ENCODE peak calls at places on chromosomes 16 and 17, in four cellular contexts. Q is K562, X is WTC11, K is HepG2. S is an unnamed sample.

GRCh38 chr16:83912152-83912948 is 13.4 kb downstream of the MLYCD start:
- DNase-seq in Q (no peak), X (no peak), K (no peak), S (no peak)

GRCh38 chr16:15539197-15539596 is 103.8 kb downstream of the MARF1 start:
- DNase-seq in Q (peak; percentile 89), X (peak; percentile 81), K (peak; percentile 49), S (peak; percentile 43)

GRCh38 chr17:80838381-80839345 is 153.0 kb upstream of the CHMP6 start:
- DNase-seq in Q (no peak), X (no peak), K (no peak), S (no peak)

GRCh38 chr16:26118575-26118974 is 426.8 kb downstream of the HS3ST4 start:
- DNase-seq in Q (no peak), X (peak; percentile 17), K (no peak), S (no peak)

GRCh38 chr16:85157372-85157771 is 45.1 kb upstream of the CIBAR2 start:
- DNase-seq in Q (no peak), X (no peak), K (no peak), S (no peak)

GRCh38 chr17:50721194-50722010 is 2.0 kb downstream of the LUC7L3 start:
- DNase-seq in Q (peak; percentile 47), X (no peak), K (no peak), S (no peak)

GRCh38 chr16:49456763-49457162 is 83.2 kb downstream of the C16orf78 start:
- DNase-seq in Q (no peak), X (no peak), K (no peak), S (no peak)

GRCh38 chr16:85395207-85395912 is 217.8 kb upstream of the GSE1 start:
- DNase-seq in Q (peak; percentile 83), X (peak; percentile 11), K (peak; percentile 37), S (peak; percentile 92)

GRCh38 chr16:8649829-8650554 is 24.4 kb upstream of the ABAT start:
- DNase-seq in Q (no peak), X (no peak), K (peak; percentile 29), S (no peak)

GRCh38 chr17:78766225-78766624 is 15.8 kb downstream of the CYTH1 start:
- DNase-seq in Q (no peak), X (no peak), K (no peak), S (no peak)

GRCh38 chr17:76826290-76827138 is 41.7 kb upstream of the MGAT5B start:
- DNase-seq in Q (no peak), X (no peak), K (no peak), S (no peak)

GRCh38 chr17:82241183-82241925 is 12.5 kb downstream of the SLC16A3 start:
- DNase-seq in Q (no peak), X (no peak), K (peak; percentile 78), S (no peak)

GRCh38 chr16:66947302-66948033 is 12.2 kb downstream of the CES2 start:
- DNase-seq in Q (peak; percentile 89), X (peak; percentile 91), K (peak; percentile 89), S (peak; percentile 81)

GRCh38 chr16:72832640-72833039 is 215.3 kb downstream of the ZFHX3 start:
- DNase-seq in Q (peak; percentile 74), X (peak; percentile 93), K (peak; percentile 55), S (no peak)

GRCh38 chr17:82592751-82593589 is 55.3 kb downstream of the WDR45B start:
- DNase-seq in Q (no peak), X (peak; percentile 51), K (peak; percentile 87), S (peak; percentile 70)

GRCh38 chr16:11977206-11978041 is 890 bp downstream of the SNX29 start:
- DNase-seq in Q (peak; percentile 49), X (no peak), K (no peak), S (peak; percentile 15)

GRCh38 chr17:50372222-50372621 is 762 bp downstream of the MRPL27 start:
- DNase-seq in Q (peak; percentile 46), X (no peak), K (no peak), S (no peak)

GRCh38 chr17:47072881-47073280 is 93.8 kb upstream of the RPRML start:
- DNase-seq in Q (no peak), X (no peak), K (no peak), S (no peak)

GRCh38 chr16:4309833-4310266 is 6.0 kb upstream of the GLIS2 start:
- DNase-seq in Q (no peak), X (peak; percentile 92), K (peak; percentile 67), S (peak; percentile 61)

GRCh38 chr16:49921791-49922456 is 66.0 kb upstream of the ZNF423 start:
- DNase-seq in Q (peak; percentile 69), X (peak; percentile 87), K (peak; percentile 63), S (peak; percentile 51)

GRCh38 chr17:67779098-67779672 is 46.1 kb upstream of the BPTF start:
- DNase-seq in Q (peak; percentile 78), X (peak; percentile 73), K (peak; percentile 74), S (peak; percentile 48)

GRCh38 chr17:80717661-80718060 is 173.0 kb downstream of the RPTOR start:
- DNase-seq in Q (no peak), X (no peak), K (no peak), S (no peak)

GRCh38 chr17:17437461-17437860 is 39.3 kb upstream of the MED9 start:
- DNase-seq in Q (no peak), X (no peak), K (no peak), S (no peak)

GRCh38 chr16:75420987-75421819 is 12.1 kb downstream of the CFDP1 start:
- DNase-seq in Q (peak; percentile 85), X (peak; percentile 86), K (peak; percentile 73), S (no peak)

GRCh38 chr16:78390070-78390469 is 290.6 kb downstream of the WWOX start:
- DNase-seq in Q (no peak), X (no peak), K (no peak), S (no peak)

GRCh38 chr17:83196973-83197880 is 117.8 kb downstream of the METRNL start:
- DNase-seq in Q (no peak), X (no peak), K (no peak), S (no peak)

GRCh38 chr16:64182985-64183384 is 938.9 kb downstream of the CDH11 start:
- DNase-seq in Q (no peak), X (no peak), K (no peak), S (no peak)

GRCh38 chr17:42655528-42655927 is 3.6 kb upstream of the TUBG2 start:
- DNase-seq in Q (no peak), X (no peak), K (no peak), S (no peak)

GRCh38 chr17:36641331-36641876 is 40.0 kb downstream of the MRM1 start:
- DNase-seq in Q (no peak), X (peak; percentile 58), K (no peak), S (no peak)

GRCh38 chr16:50519001-50519400 is 29.2 kb upstream of the NKD1 start:
- DNase-seq in Q (no peak), X (no peak), K (no peak), S (no peak)

GRCh38 chr16:81641403-81642106 is 137.5 kb upstream of the PLCG2 start:
- DNase-seq in Q (no peak), X (peak; percentile 43), K (no peak), S (no peak)

GRCh38 chr17:81957691-81958432 is 3.1 kb downstream of the NOTUM start:
- DNase-seq in Q (no peak), X (no peak), K (no peak), S (no peak)

GRCh38 chr16:54873081-54873480 is 57.6 kb upstream of the IRX5 start:
- DNase-seq in Q (no peak), X (no peak), K (no peak), S (no peak)

GRCh38 chr17:43745541-43745940 is 13.1 kb downstream of the SOST start:
- DNase-seq in Q (no peak), X (peak; percentile 21), K (no peak), S (no peak)
- TF ChIP-seq ATF3 in Q (no peak), X (no peak), K (no peak), S (no peak)

DNA sequence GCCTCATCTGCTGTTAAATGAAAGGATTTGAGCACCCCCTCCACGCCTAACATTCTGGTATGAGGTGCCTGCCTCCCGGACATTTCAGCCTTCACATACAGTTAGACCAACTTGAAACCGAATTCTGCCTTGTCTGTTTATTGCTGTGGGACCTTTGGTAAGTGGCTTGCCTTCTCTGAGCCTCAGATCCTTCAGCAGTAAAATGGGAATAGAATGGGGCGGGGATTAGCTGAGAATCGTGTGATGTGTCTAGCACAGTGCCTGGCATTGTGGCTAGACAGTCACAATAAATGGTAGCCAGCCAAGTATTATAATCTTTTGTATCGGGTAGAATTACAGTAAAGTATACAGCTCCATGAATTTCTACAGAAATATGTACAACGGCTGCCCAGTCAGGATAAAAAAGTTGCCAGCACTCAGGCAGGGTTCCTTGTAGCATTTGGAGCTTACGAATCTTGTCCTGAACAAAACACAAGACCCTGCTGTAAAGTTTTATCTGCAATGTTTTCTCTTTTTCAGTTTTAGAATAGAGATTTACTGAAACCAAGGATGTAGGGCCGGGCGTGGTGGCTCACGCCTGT is 781 bp downstream of the TMC7 start:
- DNase-seq in Q (no peak), X (no peak), K (no peak), S (no peak)
- TF ChIP-seq MAX in Q (no peak), X (no peak), K (no peak), S (no peak)

GRCh38 chr17:41339571-41340169 is 11.0 kb downstream of the KRT33A start:
- DNase-seq in Q (no peak), X (no peak), K (no peak), S (no peak)
- TF ChIP-seq ATF3 in Q (no peak), X (no peak), K (no peak), S (no peak)

GRCh38 chr16:1152123-1152638 is 725 bp upstream of the CACNA1H start:
- DNase-seq in Q (peak; percentile 31), X (peak; percentile 54), K (no peak), S (no peak)
- TF ChIP-seq MAX in Q (no peak), X (no peak), K (no peak), S (no peak)

GRCh38 chr17:45257115-45257514 is 4.8 kb downstream of the SPATA32 start:
- DNase-seq in Q (no peak), X (no peak), K (no peak), S (no peak)

GRCh38 chr17:45260204-45260783 is 1.6 kb downstream of the SPATA32 start:
- DNase-seq in Q (no peak), X (no peak), K (no peak), S (no peak)

GRCh38 chr17:45255358-45255757 is 6.5 kb downstream of the SPATA32 start:
- DNase-seq in Q (no peak), X (no peak), K (no peak), S (no peak)

GRCh38 chr17:45253879-45254278 is 8.0 kb downstream of the SPATA32 start:
- DNase-seq in Q (peak; percentile 46), X (no peak), K (no peak), S (no peak)

GRCh38 chr17:45256114-45256966 is 5.6 kb downstream of the SPATA32 start:
- DNase-seq in Q (peak; percentile 27), X (no peak), K (no peak), S (no peak)
- TF ChIP-seq ATF3 in Q (no peak), X (no peak), K (no peak), S (no peak)

DNA sequence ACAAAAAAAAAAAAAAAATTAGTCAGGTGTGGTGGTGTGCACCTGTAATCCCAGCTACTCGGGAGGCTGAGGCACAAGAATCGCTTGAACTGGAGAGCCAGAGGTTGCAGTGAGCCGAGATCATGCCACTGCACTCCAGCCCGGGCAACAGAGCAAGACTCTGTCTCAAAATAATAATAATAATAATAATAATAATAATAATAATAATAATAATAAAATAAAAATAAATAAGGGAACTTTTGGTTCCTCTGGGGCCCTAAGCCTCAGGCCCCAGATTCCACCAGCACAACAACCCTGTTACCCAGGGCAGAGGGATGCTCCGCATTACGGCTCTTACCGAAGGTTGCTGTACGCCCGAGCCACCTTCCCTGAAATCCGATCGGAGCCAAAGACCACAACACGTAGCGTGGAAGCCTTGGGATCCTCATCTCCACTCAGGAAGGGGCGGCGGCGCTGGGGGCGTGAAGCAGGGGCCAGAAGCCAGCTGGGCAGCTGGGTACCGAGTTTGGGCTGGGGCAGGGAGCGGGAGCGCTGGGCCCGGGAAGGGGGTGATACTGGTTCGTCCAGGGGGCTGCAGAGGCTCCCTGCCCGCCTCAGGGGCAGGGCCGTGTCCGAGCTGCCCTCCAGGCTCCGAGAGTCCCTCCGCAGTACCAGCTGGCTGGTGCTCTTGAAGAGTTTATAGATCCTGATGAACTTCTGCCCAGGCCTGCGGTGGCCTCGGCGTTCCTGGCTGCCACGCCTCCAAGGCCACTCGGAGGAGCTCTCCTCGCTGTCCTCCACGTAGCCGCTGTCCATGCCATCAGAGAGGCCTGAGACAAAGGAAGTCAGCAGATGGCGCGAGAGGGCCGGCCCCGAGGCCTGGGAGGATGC is 20.6 kb upstream of the PIK3R6 start:
- DNase-seq in Q (peak; percentile 60), X (peak; percentile 89), K (peak; percentile 39), S (no peak)
- TF ChIP-seq MAX in Q (no peak), X (peak; percentile 71), K (no peak), S (no peak)